ENCODE peak calls at places on chromosomes 1 and 21, in six cellular contexts. L, C, M, F, O and S are unnamed samples.

GRCh38 chr1:164786980-164787833 is 228.2 kb downstream of the PBX1 start:
- DNase-seq in F (no peak), O (peak), C (peak), M (peak), L (peak), S (peak)

GRCh38 chr1:37476460-37477197 is 2.2 kb downstream of the ZC3H12A start:
- DNase-seq in F (peak), L (peak), M (no peak), O (peak), C (peak), S (no peak)

GRCh38 chr1:36136535-36136934 is 11.5 kb upstream of the COL8A2 start:
- DNase-seq in O (peak), C (peak), F (no peak), M (no peak), L (no peak), S (no peak)

GRCh38 chr1:93631626-93632365 is 49.8 kb downstream of the BCAR3 start:
- DNase-seq in F (no peak), L (no peak), O (no peak), M (no peak), C (no peak), S (peak)

GRCh38 chr1:248618878-248619277 is 16.0 kb downstream of the OR2T11 start:
- DNase-seq in F (no peak), O (no peak), M (no peak), C (peak), L (peak), S (peak)

GRCh38 chr1:201044119-201044518 is 20.6 kb upstream of the KIF21B start:
- DNase-seq in L (no peak), C (no peak), M (no peak), F (no peak), O (no peak), S (no peak)

GRCh38 chr1:154751690-154752089 is 118.4 kb downstream of the KCNN3 start:
- DNase-seq in M (no peak), C (no peak), L (no peak), O (no peak), F (peak), S (no peak)

GRCh38 chr1:168050307-168050706 is 86.4 kb downstream of the GPR161 start:
- DNase-seq in L (no peak), F (no peak), O (no peak), M (no peak), C (no peak), S (no peak)

GRCh38 chr1:19374402-19374801 is 62.3 kb downstream of the SLC66A1 start:
- DNase-seq in O (no peak), C (no peak), F (no peak), M (no peak), L (no peak), S (no peak)
- TF ChIP-seq CTCF in O (no peak), C (peak), F (no peak), M (peak), L (no peak), S (peak)

DNA sequence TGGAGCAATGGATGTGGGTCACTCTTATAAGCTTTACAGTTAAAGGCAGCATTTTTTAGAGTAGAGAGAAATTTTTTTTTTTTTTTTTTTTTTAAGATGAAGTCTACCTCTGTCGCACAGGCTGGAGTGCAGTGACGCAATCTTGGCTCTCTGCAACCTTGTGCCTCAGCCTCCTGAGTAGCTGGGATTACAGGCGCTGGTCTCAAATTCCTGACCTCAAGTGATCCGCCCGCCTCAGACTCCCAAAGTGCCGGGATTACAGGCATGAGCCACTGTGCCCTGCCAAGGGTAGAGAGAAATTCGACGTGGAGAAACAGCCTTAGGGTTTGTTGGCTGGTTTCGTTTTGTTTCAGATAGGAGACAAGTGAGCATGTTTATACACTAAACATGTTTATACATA is 594.2 kb upstream of the ADAMTS5 start:
- DNase-seq in M (no peak), O (no peak), F (no peak), L (no peak), C (no peak), S (no peak)
- TF ChIP-seq CTCF in M (no peak), O (no peak), F (no peak), L (no peak), C (no peak), S (no peak)

DNA sequence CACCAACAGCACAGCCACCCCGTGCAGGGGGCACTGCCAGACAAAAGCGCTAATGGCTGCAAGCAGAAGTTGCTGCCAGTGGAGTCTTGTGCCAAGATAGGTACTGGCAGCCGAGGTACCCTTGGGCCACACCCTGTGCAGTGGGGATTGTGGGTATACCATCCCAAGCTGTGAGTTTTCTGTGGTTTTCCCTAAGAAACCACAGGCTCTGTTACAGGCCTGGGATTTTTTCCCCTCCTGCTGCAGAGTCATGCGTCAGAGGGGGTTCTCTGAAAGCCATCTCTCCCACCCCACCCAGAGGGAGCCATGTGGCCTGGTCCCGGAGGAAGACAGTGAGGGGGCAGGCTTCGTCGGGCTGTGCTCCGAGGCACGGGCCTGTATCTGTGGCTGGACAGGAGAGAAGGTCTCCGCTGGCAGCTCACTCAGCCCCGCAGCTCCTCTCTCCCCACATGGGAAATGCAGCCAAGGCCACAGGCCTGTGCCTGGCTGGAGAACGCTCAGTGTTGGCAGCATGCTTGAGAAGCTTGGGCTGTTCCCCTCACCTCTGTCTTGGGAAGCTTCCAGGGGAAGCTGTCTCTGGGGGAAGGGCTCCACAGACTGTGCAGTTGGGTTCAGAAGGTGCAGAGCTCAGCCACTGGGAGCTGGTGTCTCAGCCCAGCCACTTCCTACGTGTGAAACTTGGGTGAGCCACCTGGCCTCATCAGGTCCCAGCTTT is 42.5 kb downstream of the NEK2 start:
- DNase-seq in C (peak), F (no peak), L (peak), O (no peak), M (no peak), S (no peak)
- TF ChIP-seq CTCF in C (no peak), F (no peak), L (no peak), O (no peak), M (no peak), S (no peak)

GRCh38 chr1:23168462-23169218 is at the start of gene LUZP1:
- DNase-seq in M (peak), C (peak), F (no peak), O (peak), L (peak), S (peak)
- TF ChIP-seq CTCF in M (no peak), C (peak), F (no peak), O (no peak), L (no peak), S (peak)

GRCh38 chr1:11875094-11875493 is 16.3 kb upstream of the NPPB start:
- DNase-seq in L (no peak), O (no peak), C (no peak), M (no peak), F (no peak), S (no peak)
- TF ChIP-seq CTCF in L (no peak), O (no peak), C (no peak), M (no peak), F (no peak), S (no peak)

GRCh38 chr1:41033272-41033671 is 11.7 kb upstream of the SLFNL1 start:
- DNase-seq in F (no peak), O (no peak), L (no peak), M (no peak), C (no peak), S (no peak)

GRCh38 chr1:41041866-41042265 is 20.3 kb upstream of the SLFNL1 start:
- DNase-seq in F (no peak), M (no peak), O (no peak), L (no peak), C (peak), S (no peak)

GRCh38 chr1:41037116-41037903 is 15.8 kb upstream of the SLFNL1 start:
- DNase-seq in M (no peak), F (no peak), C (no peak), O (no peak), L (no peak), S (no peak)

GRCh38 chr1:41032147-41032546 is 10.6 kb upstream of the SLFNL1 start:
- DNase-seq in L (no peak), C (no peak), M (no peak), F (no peak), O (no peak), S (no peak)

GRCh38 chr1:41038110-41038509 is 16.6 kb upstream of the SLFNL1 start:
- DNase-seq in F (no peak), C (no peak), L (no peak), O (no peak), M (no peak), S (no peak)
- TF ChIP-seq CTCF in F (no peak), C (no peak), L (no peak), O (no peak), M (no peak), S (no peak)